ENCODE peak calls at places on chromosome 5, in six cellular contexts. One of them, this sample, is unnamed. For H3K27me3, the result is how much of the 10 kb centered on the place peaks cover.

GRCh38 chr5:179259731-179260323 is 85.4 kb downstream of the ADAMTS2 start:
- DNase-seq in endodermal cell: peak
- DNase-seq in fibroblast of lung: no peak
- DNase-seq in CD4-positive, alpha-beta memory T cell: no peak
- DNase-seq in GM23248: no peak
- DNase-seq in esophagus squamous epithelium: no peak
- DNase-seq in this sample: no peak

GRCh38 chr5:82023530-82024095 is 51.8 kb downstream of the ATG10 start:
- DNase-seq in endodermal cell: no peak
- DNase-seq in fibroblast of lung: peak
- DNase-seq in CD4-positive, alpha-beta memory T cell: no peak
- DNase-seq in GM23248: no peak
- DNase-seq in esophagus squamous epithelium: no peak
- DNase-seq in this sample: no peak

GRCh38 chr5:160165137-160166068 is 46.2 kb upstream of the PWWP2A start:
- DNase-seq in endodermal cell: peak
- DNase-seq in fibroblast of lung: peak
- DNase-seq in CD4-positive, alpha-beta memory T cell: no peak
- DNase-seq in GM23248: peak
- DNase-seq in esophagus squamous epithelium: peak
- DNase-seq in this sample: no peak

GRCh38 chr5:134177197-134178171 is 734 bp upstream of the SKP1 start:
- DNase-seq in endodermal cell: peak
- DNase-seq in fibroblast of lung: peak
- DNase-seq in CD4-positive, alpha-beta memory T cell: no peak
- DNase-seq in GM23248: peak
- DNase-seq in esophagus squamous epithelium: peak
- DNase-seq in this sample: no peak

GRCh38 chr5:9546973-9547947 is 1.4 kb upstream of the SEMA5A start:
- DNase-seq in endodermal cell: peak
- DNase-seq in fibroblast of lung: peak
- DNase-seq in CD4-positive, alpha-beta memory T cell: no peak
- DNase-seq in GM23248: peak
- DNase-seq in esophagus squamous epithelium: no peak
- DNase-seq in this sample: no peak

GRCh38 chr5:159095218-159095617 is 4.5 kb downstream of the EBF1 start:
- DNase-seq in endodermal cell: peak
- DNase-seq in fibroblast of lung: no peak
- DNase-seq in CD4-positive, alpha-beta memory T cell: no peak
- DNase-seq in GM23248: no peak
- DNase-seq in esophagus squamous epithelium: no peak
- DNase-seq in this sample: no peak

GRCh38 chr5:31119938-31120641 is 73.4 kb upstream of the CDH6 start:
- DNase-seq in endodermal cell: no peak
- DNase-seq in fibroblast of lung: no peak
- DNase-seq in CD4-positive, alpha-beta memory T cell: no peak
- DNase-seq in GM23248: peak
- DNase-seq in esophagus squamous epithelium: no peak
- DNase-seq in this sample: no peak

GRCh38 chr5:38443390-38443789 is 113.1 kb downstream of the LIFR start:
- DNase-seq in endodermal cell: no peak
- DNase-seq in fibroblast of lung: no peak
- DNase-seq in CD4-positive, alpha-beta memory T cell: no peak
- DNase-seq in GM23248: no peak
- DNase-seq in esophagus squamous epithelium: no peak
- DNase-seq in this sample: no peak

GRCh38 chr5:76790632-76791290 is 28.1 kb upstream of the F2RL1 start:
- DNase-seq in endodermal cell: no peak
- DNase-seq in fibroblast of lung: peak
- DNase-seq in CD4-positive, alpha-beta memory T cell: peak
- DNase-seq in GM23248: peak
- DNase-seq in esophagus squamous epithelium: no peak
- DNase-seq in this sample: no peak

GRCh38 chr5:137084016-137084415 is 415.1 kb downstream of the SPOCK1 start:
- DNase-seq in endodermal cell: no peak
- DNase-seq in fibroblast of lung: no peak
- DNase-seq in CD4-positive, alpha-beta memory T cell: no peak
- DNase-seq in GM23248: no peak
- DNase-seq in esophagus squamous epithelium: no peak
- DNase-seq in this sample: no peak

GRCh38 chr5:142611154-142611553 is 74.7 kb downstream of the FGF1 start:
- DNase-seq in endodermal cell: peak
- DNase-seq in fibroblast of lung: peak
- DNase-seq in CD4-positive, alpha-beta memory T cell: peak
- DNase-seq in GM23248: peak
- DNase-seq in esophagus squamous epithelium: no peak
- DNase-seq in this sample: peak

GRCh38 chr5:136034492-136034891 is 5.7 kb downstream of the TGFBI start:
- DNase-seq in endodermal cell: peak
- DNase-seq in fibroblast of lung: no peak
- DNase-seq in CD4-positive, alpha-beta memory T cell: no peak
- DNase-seq in GM23248: no peak
- DNase-seq in esophagus squamous epithelium: no peak
- DNase-seq in this sample: no peak

GRCh38 chr5:3329427-3329826 is 266.2 kb upstream of the IRX1 start:
- DNase-seq in endodermal cell: no peak
- DNase-seq in fibroblast of lung: no peak
- DNase-seq in CD4-positive, alpha-beta memory T cell: no peak
- DNase-seq in GM23248: no peak
- DNase-seq in esophagus squamous epithelium: no peak
- DNase-seq in this sample: no peak

DNA sequence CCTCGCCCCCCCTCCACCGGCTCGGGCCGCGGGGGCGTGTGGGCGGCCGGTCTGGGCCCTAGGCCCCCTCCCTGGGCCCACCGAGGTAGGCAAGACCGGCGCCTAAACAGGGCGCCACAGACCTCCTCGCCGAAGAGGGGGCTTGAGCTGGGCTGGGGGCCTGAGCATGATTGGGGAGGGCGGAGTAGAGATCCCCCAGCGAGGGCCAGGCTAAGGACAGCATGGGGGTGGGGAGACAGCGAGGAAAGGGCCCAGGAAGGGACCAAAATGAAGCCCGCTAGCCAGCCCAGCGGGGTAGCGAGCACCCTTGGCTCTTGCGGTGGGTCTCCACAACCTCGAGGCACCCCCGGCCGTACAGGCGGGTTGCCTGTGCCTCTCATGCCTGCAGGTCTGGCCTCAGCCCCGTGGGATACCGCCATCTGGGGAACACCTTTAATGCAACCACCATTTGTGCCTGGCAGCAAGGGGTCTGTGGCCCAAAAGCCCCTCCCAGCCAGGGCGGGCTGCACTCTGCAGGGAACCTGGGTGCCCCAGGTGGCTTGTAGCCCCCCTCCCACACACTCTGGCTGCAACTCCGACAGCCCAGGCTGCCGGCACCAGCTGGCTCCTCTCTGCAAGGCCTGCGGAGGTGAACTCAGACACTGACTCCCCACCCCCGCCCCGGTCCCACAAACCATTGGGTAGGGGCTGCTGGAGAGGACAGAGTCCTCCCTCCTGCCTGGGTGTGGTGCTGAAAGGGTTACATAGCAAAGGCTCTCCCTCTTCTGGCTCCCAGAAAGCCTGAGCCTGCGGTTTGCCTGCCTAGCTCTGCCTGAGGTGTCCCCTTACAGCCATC is 109.2 kb downstream of the PSD2 start:
- DNase-seq in endodermal cell: peak
- DNase-seq in fibroblast of lung: no peak
- DNase-seq in CD4-positive, alpha-beta memory T cell: no peak
- DNase-seq in GM23248: no peak
- DNase-seq in esophagus squamous epithelium: no peak
- DNase-seq in this sample: no peak
- H3K27me3 ChIP-seq in endodermal cell: half or more
- H3K27me3 ChIP-seq in fibroblast of lung: under half
- H3K27me3 ChIP-seq in CD4-positive, alpha-beta memory T cell: under half
- H3K27me3 ChIP-seq in GM23248: half or more
- H3K27me3 ChIP-seq in esophagus squamous epithelium: under half
- H3K27me3 ChIP-seq in this sample: under half

DNA sequence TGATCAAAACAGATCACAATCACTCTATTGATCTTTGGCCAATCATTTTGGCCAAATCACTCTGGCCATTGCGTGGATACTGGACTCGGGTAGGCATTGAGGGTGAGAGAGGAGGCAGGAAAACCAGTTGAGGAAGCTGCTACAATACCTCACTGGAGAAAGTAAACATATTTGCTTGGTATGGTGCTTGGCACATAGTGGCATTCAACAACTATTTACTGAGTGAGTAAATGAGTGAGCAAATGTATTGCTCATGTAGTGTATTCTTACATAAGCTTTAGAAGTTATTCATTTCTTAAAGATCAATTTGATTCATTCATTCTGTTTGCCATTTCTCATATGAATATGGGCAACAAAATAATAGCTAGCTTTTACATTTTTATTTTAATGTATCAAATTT is 4.0 kb upstream of the DEPDC1B start:
- DNase-seq in endodermal cell: no peak
- DNase-seq in fibroblast of lung: no peak
- DNase-seq in CD4-positive, alpha-beta memory T cell: no peak
- DNase-seq in GM23248: no peak
- DNase-seq in esophagus squamous epithelium: no peak
- DNase-seq in this sample: no peak
- H3K27me3 ChIP-seq in endodermal cell: under half
- H3K27me3 ChIP-seq in fibroblast of lung: under half
- H3K27me3 ChIP-seq in CD4-positive, alpha-beta memory T cell: under half
- H3K27me3 ChIP-seq in GM23248: under half
- H3K27me3 ChIP-seq in esophagus squamous epithelium: under half
- H3K27me3 ChIP-seq in this sample: under half

GRCh38 chr5:73422164-73422563 is 26.4 kb downstream of the FOXD1 start:
- DNase-seq in endodermal cell: peak
- DNase-seq in fibroblast of lung: no peak
- DNase-seq in CD4-positive, alpha-beta memory T cell: no peak
- DNase-seq in GM23248: no peak
- DNase-seq in esophagus squamous epithelium: no peak
- DNase-seq in this sample: no peak
- H3K27me3 ChIP-seq in endodermal cell: under half
- H3K27me3 ChIP-seq in fibroblast of lung: under half
- H3K27me3 ChIP-seq in CD4-positive, alpha-beta memory T cell: under half
- H3K27me3 ChIP-seq in GM23248: under half
- H3K27me3 ChIP-seq in esophagus squamous epithelium: under half
- H3K27me3 ChIP-seq in this sample: half or more

GRCh38 chr5:120502531-120502930 is 38.4 kb downstream of the PRR16 start:
- DNase-seq in endodermal cell: no peak
- DNase-seq in fibroblast of lung: no peak
- DNase-seq in CD4-positive, alpha-beta memory T cell: no peak
- DNase-seq in GM23248: no peak
- DNase-seq in esophagus squamous epithelium: no peak
- DNase-seq in this sample: no peak
- H3K27me3 ChIP-seq in endodermal cell: under half
- H3K27me3 ChIP-seq in fibroblast of lung: under half
- H3K27me3 ChIP-seq in CD4-positive, alpha-beta memory T cell: under half
- H3K27me3 ChIP-seq in GM23248: under half
- H3K27me3 ChIP-seq in esophagus squamous epithelium: under half
- H3K27me3 ChIP-seq in this sample: under half

DNA sequence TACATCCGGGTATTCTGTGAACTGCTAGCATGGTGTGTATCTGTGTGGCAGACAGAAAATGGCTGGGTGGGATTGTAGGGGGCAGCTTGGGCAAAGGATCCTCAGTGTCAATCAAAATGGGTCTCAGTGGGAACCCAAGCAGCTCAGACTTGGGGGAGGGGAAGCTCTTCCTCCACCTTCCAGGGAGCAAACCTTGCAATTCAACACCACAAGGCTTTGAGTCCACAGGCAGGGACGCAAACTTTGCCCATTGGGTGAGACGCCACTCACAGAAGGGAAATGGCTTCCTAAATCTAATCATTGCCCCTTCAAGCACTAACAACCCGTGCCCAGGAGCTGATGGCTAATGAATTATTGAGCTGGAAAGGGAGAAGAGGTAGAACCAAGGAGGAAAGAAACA is 1.1 kb upstream of the KCNIP1 start:
- DNase-seq in endodermal cell: no peak
- DNase-seq in fibroblast of lung: no peak
- DNase-seq in CD4-positive, alpha-beta memory T cell: no peak
- DNase-seq in GM23248: no peak
- DNase-seq in esophagus squamous epithelium: no peak
- DNase-seq in this sample: no peak
- H3K27me3 ChIP-seq in endodermal cell: half or more
- H3K27me3 ChIP-seq in fibroblast of lung: under half
- H3K27me3 ChIP-seq in CD4-positive, alpha-beta memory T cell: under half
- H3K27me3 ChIP-seq in GM23248: half or more
- H3K27me3 ChIP-seq in esophagus squamous epithelium: under half
- H3K27me3 ChIP-seq in this sample: under half

GRCh38 chr5:177984565-177985166 is 11.4 kb downstream of the PROP1 start:
- DNase-seq in endodermal cell: no peak
- DNase-seq in fibroblast of lung: no peak
- DNase-seq in CD4-positive, alpha-beta memory T cell: no peak
- DNase-seq in GM23248: peak
- DNase-seq in esophagus squamous epithelium: no peak
- DNase-seq in this sample: no peak
- H3K27me3 ChIP-seq in endodermal cell: under half
- H3K27me3 ChIP-seq in fibroblast of lung: under half
- H3K27me3 ChIP-seq in CD4-positive, alpha-beta memory T cell: under half
- H3K27me3 ChIP-seq in GM23248: half or more
- H3K27me3 ChIP-seq in esophagus squamous epithelium: under half
- H3K27me3 ChIP-seq in this sample: half or more

DNA sequence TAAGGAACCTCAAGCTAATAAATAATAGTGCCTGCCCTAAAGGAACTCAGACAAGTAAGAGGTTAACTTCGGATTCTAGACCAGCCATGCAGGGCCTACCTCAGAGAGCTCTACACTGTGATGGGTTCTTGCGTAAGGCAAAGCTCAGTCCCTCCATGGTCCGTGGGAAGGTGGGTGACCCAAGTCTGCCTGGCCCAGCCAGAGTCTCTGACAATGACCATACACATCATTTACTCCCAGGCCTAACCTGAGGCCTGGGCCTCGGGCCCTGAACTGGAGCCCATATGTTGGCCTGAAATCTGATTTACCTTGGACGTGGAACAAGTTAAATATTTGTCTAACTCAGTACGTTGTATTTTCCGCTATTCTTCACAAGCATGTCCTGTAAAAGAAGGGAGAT is 55.1 kb downstream of the TMEM174 start:
- DNase-seq in endodermal cell: no peak
- DNase-seq in fibroblast of lung: no peak
- DNase-seq in CD4-positive, alpha-beta memory T cell: no peak
- DNase-seq in GM23248: no peak
- DNase-seq in esophagus squamous epithelium: no peak
- DNase-seq in this sample: no peak
- H3K27me3 ChIP-seq in endodermal cell: half or more
- H3K27me3 ChIP-seq in fibroblast of lung: under half
- H3K27me3 ChIP-seq in CD4-positive, alpha-beta memory T cell: under half
- H3K27me3 ChIP-seq in GM23248: under half
- H3K27me3 ChIP-seq in esophagus squamous epithelium: under half
- H3K27me3 ChIP-seq in this sample: half or more

GRCh38 chr5:155728146-155728856 is 598.7 kb upstream of the SGCD start:
- DNase-seq in endodermal cell: peak
- DNase-seq in fibroblast of lung: peak
- DNase-seq in CD4-positive, alpha-beta memory T cell: no peak
- DNase-seq in GM23248: peak
- DNase-seq in esophagus squamous epithelium: no peak
- DNase-seq in this sample: no peak
- H3K27me3 ChIP-seq in endodermal cell: half or more
- H3K27me3 ChIP-seq in fibroblast of lung: under half
- H3K27me3 ChIP-seq in CD4-positive, alpha-beta memory T cell: under half
- H3K27me3 ChIP-seq in GM23248: under half
- H3K27me3 ChIP-seq in esophagus squamous epithelium: under half
- H3K27me3 ChIP-seq in this sample: under half